ENCODE peak calls at places on chromosomes 6 and 20, in ten cellular contexts. X is ovary, I is astrocyte of the spinal cord, F is right atrium auricular region, L is glutamatergic neuron, T is GM23338, O is RWPE2, J is lower leg skin, A is brain microvascular endothelial cell, P is astrocyte of the cerebellum. H is an unnamed sample.

GRCh38 chr6:32658268-32658897 is 8.1 kb downstream of the HLA-DQB1 start:
- DNase-seq in T (no peak), F (no peak), L (no peak), P (no peak), A (no peak), J (no peak), X (no peak), I (no peak), O (no peak), H (no peak)

GRCh38 chr6:151891524-151891923 is 84.0 kb downstream of the ESR1 start:
- DNase-seq in A (no peak), L (no peak), P (no peak), I (no peak), T (no peak), F (no peak), O (no peak), J (no peak), X (no peak), H (no peak)

GRCh38 chr6:28353981-28354676 is 4.4 kb downstream of the ZKSCAN3 start:
- DNase-seq in L (no peak), I (peak; percentile 24), F (no peak), X (peak; percentile 68), O (no peak), P (no peak), A (peak; percentile 38), T (no peak), J (no peak), H (no peak)

GRCh38 chr20:58102744-58103516 is 125.5 kb downstream of the ANKRD60 start:
- DNase-seq in I (peak; percentile 83), A (no peak), J (no peak), X (no peak), T (no peak), L (no peak), F (no peak), P (no peak), O (peak; percentile 90), H (no peak)

GRCh38 chr6:27631614-27631925 is 158.7 kb upstream of the ZNF184 start:
- DNase-seq in I (no peak), X (no peak), O (no peak), T (no peak), A (no peak), J (no peak), F (no peak), L (no peak), P (no peak), H (peak; percentile 63)

GRCh38 chr6:165060636-165061190 is 248.7 kb downstream of the C6orf118 start:
- DNase-seq in J (no peak), F (no peak), O (no peak), A (no peak), L (no peak), T (no peak), I (peak; percentile 6), X (no peak), P (peak; percentile 6), H (no peak)

GRCh38 chr6:72580281-72580940 is 41.5 kb upstream of the KCNQ5 start:
- DNase-seq in A (peak; percentile 76), I (peak; percentile 79), T (peak; percentile 71), F (no peak), J (no peak), O (no peak), X (no peak), L (peak; percentile 31), P (peak; percentile 67), H (peak; percentile 87)

GRCh38 chr6:1797801-1798200 is 188.1 kb downstream of the FOXC1 start:
- DNase-seq in X (no peak), T (no peak), A (no peak), P (no peak), I (peak; percentile 50), J (no peak), L (no peak), O (no peak), F (no peak), H (peak; percentile 29)

GRCh38 chr6:125924169-125924568 is 32.4 kb upstream of the HINT3 start:
- DNase-seq in O (no peak), P (no peak), J (no peak), F (no peak), X (no peak), I (no peak), T (no peak), A (no peak), L (no peak), H (peak; percentile 60)

GRCh38 chr6:137341721-137342195 is 122.6 kb upstream of the IFNGR1 start:
- DNase-seq in O (no peak), X (no peak), F (no peak), I (no peak), L (peak; percentile 60), A (no peak), P (no peak), T (peak; percentile 50), J (peak; percentile 16), H (no peak)
- TF ChIP-seq CTCF in O (peak; percentile 29), X (no peak), F (no peak), I (peak; percentile 15), L (no peak), A (peak; percentile 25), P (no peak), T (peak; percentile 32), J (no peak), H (peak; percentile 43)

DNA sequence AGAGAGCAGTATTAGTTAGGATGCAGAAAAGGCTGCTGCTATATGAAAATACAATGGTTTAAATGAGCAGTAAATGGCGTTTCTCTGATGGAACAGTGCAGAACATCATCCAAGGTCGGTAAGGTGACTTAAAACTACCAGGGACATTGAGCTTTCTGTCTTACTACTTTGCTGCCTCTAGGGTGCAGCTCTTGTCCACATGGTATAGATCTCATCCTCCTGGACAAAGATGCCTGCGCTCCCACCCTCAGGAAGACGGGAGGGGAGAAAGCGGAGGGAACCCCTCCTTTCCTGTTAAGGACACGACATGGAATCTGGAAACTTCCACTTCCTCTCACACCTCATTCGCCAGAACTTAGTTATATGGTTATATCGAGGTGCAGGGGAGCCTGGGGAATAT is 224.4 kb upstream of the TSHZ2 start:
- DNase-seq in P (no peak), T (peak; percentile 75), F (no peak), L (no peak), A (no peak), X (no peak), O (no peak), J (no peak), I (no peak), H (no peak)
- TF ChIP-seq CTCF in P (peak; percentile 17), T (peak; percentile 49), F (no peak), L (peak; percentile 31), A (no peak), X (no peak), O (peak; percentile 74), J (no peak), I (no peak), H (no peak)

DNA sequence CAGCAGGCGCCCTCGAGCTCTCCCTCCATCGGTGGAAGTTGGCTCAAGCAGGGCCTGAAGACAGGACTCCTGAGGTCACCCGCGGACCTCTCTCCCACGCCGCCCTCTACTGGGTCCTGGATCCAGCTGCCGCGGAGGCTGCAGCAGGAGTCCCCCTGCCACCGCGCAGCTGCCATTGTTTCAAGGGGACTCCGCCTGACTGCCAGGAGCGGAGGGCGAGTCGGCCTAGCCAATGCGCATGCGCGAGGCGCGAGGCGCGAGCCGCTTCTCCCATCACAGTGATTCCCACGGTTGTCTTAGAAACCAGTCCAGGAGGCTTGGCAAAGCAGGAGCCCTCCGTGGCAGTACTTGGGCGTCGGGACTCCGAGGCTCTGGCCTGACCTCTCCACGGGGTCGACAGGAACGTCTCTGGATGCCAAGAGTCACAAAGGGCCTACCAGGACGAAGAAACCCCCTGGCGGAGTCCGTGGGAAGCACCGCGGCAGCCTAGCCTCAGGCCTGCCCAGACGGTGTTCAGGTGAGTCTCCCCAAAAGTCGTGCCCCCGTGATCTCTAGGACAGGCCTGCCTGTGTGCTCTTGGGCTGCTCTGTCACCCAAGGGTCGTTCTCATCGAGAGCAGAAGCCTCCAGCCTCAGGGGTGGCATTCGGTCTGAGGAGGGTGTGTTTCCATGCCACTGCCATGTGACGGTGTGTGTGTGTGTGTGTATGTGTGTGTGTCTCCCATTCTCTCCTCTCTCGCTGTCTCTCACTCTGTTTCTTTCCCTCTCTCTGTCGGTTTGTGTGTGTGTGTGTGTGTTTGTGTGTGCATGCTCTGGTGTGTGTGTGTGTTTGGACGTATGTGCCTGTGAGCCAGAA is 290.6 kb upstream of the ZNF337 start:
- DNase-seq in O (no peak), X (peak; percentile 58), J (no peak), A (peak; percentile 35), F (no peak), I (peak; percentile 22), P (no peak), L (peak; percentile 38), T (peak; percentile 45), H (peak; percentile 18)
- TF ChIP-seq CTCF in O (peak; percentile 11), X (peak; percentile 8), J (no peak), A (peak; percentile 53), F (no peak), I (peak; percentile 41), P (peak; percentile 38), L (no peak), T (no peak), H (peak; percentile 55)

GRCh38 chr6:2861822-2862164 is 20.1 kb upstream of the SERPINB1 start:
- DNase-seq in O (no peak), P (no peak), T (no peak), I (no peak), L (no peak), X (no peak), J (no peak), A (no peak), F (no peak), H (no peak)

GRCh38 chr6:2859325-2859700 is 17.6 kb upstream of the SERPINB1 start:
- DNase-seq in T (no peak), X (no peak), L (no peak), F (no peak), O (no peak), A (no peak), I (no peak), P (no peak), J (no peak), H (no peak)

GRCh38 chr6:2862712-2863174 is 21.1 kb upstream of the SERPINB1 start:
- DNase-seq in I (no peak), A (no peak), T (no peak), O (no peak), X (no peak), J (no peak), P (no peak), F (no peak), L (no peak), H (no peak)

GRCh38 chr6:2858678-2859324 is 17.1 kb upstream of the SERPINB1 start:
- DNase-seq in P (no peak), T (no peak), X (no peak), F (no peak), O (no peak), L (no peak), A (no peak), J (no peak), I (peak; percentile 32), H (no peak)

DNA sequence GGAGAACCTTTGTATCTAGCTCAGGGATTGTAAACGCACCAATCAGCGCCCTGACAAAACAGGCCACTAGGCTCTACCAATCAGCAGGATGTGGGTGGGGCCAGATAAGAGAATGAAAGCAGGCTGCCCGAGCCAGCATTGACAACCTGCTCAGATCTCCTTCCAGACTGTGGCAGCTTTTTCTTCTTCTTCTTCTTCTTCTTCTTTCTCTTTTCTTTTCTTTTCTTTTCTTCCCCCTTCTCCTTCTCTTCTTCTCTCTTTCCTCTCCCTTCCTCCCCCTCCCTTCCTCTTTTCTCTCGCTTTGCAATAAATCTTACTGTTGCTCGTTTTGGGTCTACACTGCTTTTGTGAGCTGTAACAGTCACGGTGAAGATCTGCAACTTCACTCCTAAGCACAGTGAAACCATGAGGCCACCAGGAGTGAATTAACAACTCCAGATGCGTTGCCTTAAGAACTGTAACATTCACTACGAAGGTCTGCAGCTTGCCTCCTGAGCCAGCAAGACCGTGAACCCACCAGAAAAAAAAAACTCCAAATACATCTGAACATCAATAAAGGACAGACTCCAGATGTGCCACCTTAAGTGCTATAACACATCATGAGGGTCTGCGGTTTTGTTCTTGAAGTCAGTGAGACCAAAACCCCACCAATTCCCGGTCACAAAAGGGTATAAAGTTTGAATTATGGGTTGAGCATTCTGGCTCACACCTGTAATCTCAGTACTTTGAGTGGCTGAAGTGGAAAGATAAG is 19.6 kb upstream of the SERPINB1 start:
- DNase-seq in L (no peak), I (no peak), O (no peak), T (no peak), F (no peak), P (no peak), J (no peak), A (no peak), X (no peak), H (no peak)
- TF ChIP-seq CTCF in L (no peak), I (no peak), O (no peak), T (no peak), F (no peak), P (no peak), J (no peak), A (no peak), X (no peak), H (no peak)

H was measured in HFFc6.